ENCODE peak calls at places on chromosomes 7 and 10, in five cellular contexts. P, D, U, W and B are unnamed samples. For H3K4me1 and H3K36me3, the result is how much of the 10 kb centered on the place peaks cover.

GRCh38 chr7:5550831-5551230 is 127.2 kb upstream of the TNRC18 start:
- DNase-seq in P (no peak), D (no peak), U (no peak), W (no peak), B (no peak)

GRCh38 chr10:45052700-45053099 is 52.0 kb downstream of the ZNF22 start:
- DNase-seq in P (no peak), D (no peak), U (no peak), W (no peak), B (no peak)

GRCh38 chr10:121974535-121975294 is at the start of gene NSMCE4A:
- DNase-seq in P (peak), D (peak), U (peak), W (peak), B (peak)

GRCh38 chr10:119652361-119652760 is 1.2 kb downstream of the BAG3 start:
- DNase-seq in P (no peak), D (no peak), U (no peak), W (peak), B (peak)

GRCh38 chr10:77163670-77164348 is 473.8 kb downstream of the KCNMA1 start:
- DNase-seq in P (no peak), D (peak), U (no peak), W (peak), B (no peak)

GRCh38 chr10:97131702-97132101 is 54.1 kb downstream of the SLIT1 start:
- DNase-seq in P (no peak), D (no peak), U (no peak), W (no peak), B (no peak)

GRCh38 chr10:72243822-72244437 is 27.9 kb upstream of the ASCC1 start:
- DNase-seq in P (peak), D (peak), U (no peak), W (no peak), B (no peak)

GRCh38 chr10:124087672-124088634 is 5.4 kb downstream of the CHST15 start:
- DNase-seq in P (no peak), D (no peak), U (peak), W (no peak), B (no peak)

GRCh38 chr10:2900530-2900929 is 166.8 kb upstream of the PFKP start:
- DNase-seq in P (no peak), D (no peak), U (no peak), W (no peak), B (no peak)

GRCh38 chr7:77797734-77798393 is 370 bp downstream of the TMEM60 start:
- DNase-seq in P (no peak), D (no peak), U (no peak), W (no peak), B (no peak)

GRCh38 chr7:2527505-2528464 is 8.2 kb downstream of the LFNG start:
- DNase-seq in P (no peak), D (no peak), U (no peak), W (no peak), B (peak)

GRCh38 chr7:1716263-1717094 is 46.4 kb downstream of the ELFN1 start:
- DNase-seq in P (no peak), D (no peak), U (no peak), W (no peak), B (no peak)

GRCh38 chr7:159271795-159272194 is 127.1 kb upstream of the VIPR2 start:
- DNase-seq in P (no peak), D (no peak), U (no peak), W (no peak), B (no peak)
- H3K4me1 ChIP-seq in P (under half), D (under half), U (under half), W (under half), B (under half)

GRCh38 chr7:134778941-134779740 is at the start of gene CALD1:
- DNase-seq in P (peak), D (peak), U (peak), W (peak), B (no peak)

GRCh38 chr7:134780166-134780853 is 876 bp downstream of the CALD1 start:
- DNase-seq in P (no peak), D (no peak), U (no peak), W (no peak), B (no peak)

GRCh38 chr7:134782121-134782623 is 2.7 kb downstream of the CALD1 start:
- DNase-seq in P (no peak), D (no peak), U (no peak), W (no peak), B (no peak)

GRCh38 chr7:134779741-134780065 is 269 bp downstream of the CALD1 start:
- DNase-seq in P (no peak), D (peak), U (no peak), W (no peak), B (no peak)

GRCh38 chr7:134781171-134781570 is 1.7 kb downstream of the CALD1 start:
- DNase-seq in P (no peak), D (no peak), U (no peak), W (no peak), B (no peak)
- H3K27ac ChIP-seq in P (peak), D (peak), U (no peak), W (no peak), B (no peak)

DNA sequence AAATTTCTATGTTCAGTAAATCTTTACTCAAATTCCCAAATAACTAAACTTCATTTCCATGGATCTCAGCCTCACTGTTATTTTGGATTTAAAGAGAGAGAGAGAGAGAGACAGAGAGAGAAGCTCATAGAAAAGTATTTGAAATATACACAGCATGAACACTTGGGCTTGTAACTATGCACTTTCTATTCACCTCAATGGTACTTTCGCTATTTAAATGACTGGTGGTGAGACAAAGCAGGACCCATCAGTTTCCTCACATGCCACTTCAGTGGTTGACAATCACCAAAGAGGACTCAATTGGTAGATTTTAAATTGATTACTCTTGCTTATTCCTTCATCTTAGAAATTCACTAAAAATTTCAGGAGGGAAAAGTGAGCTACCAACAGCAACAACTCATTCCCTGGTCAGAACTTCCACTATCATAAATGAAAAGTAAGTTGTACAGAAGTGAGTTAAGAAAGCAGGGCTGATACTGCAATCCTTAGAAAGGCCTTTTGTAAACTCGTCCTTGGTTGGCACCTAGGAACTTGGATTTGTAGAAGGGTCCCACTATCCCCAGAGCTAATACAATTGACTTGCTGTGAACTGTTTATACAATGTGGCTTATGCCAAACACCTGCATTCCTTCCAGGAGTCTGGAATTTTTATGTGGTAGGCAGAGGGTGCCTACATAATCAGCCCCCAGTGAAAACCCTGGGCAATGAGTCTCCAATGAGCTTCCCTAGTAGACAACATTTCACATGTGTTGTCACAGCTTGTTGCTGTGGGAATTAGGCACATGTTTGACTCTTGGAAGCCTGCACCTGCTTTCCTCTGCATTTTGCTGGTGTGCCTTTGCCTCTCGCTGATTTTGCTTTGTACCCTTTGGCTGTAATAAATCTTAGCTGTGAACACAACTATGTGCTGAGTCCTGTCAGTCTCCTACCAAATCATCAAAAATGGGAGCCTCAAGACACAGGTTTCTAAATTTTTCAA is 10.8 kb downstream of the ERLIN1 start:
- DNase-seq in P (no peak), D (no peak), U (peak), W (no peak), B (no peak)
- H3K36me3 ChIP-seq in P (under half), D (under half), U (under half), W (half or more), B (under half)

GRCh38 chr7:13021566-13021965 is 334.1 kb downstream of the ARL4A start:
- DNase-seq in P (no peak), D (no peak), U (no peak), W (no peak), B (no peak)

GRCh38 chr7:13016036-13016581 is 328.7 kb downstream of the ARL4A start:
- DNase-seq in P (no peak), D (no peak), U (no peak), W (peak), B (no peak)

GRCh38 chr7:13016633-13017324 is 329.3 kb downstream of the ARL4A start:
- DNase-seq in P (no peak), D (no peak), U (no peak), W (peak), B (no peak)

GRCh38 chr7:13017881-13018280 is 330.4 kb downstream of the ARL4A start:
- DNase-seq in P (no peak), D (no peak), U (no peak), W (peak), B (no peak)

DNA sequence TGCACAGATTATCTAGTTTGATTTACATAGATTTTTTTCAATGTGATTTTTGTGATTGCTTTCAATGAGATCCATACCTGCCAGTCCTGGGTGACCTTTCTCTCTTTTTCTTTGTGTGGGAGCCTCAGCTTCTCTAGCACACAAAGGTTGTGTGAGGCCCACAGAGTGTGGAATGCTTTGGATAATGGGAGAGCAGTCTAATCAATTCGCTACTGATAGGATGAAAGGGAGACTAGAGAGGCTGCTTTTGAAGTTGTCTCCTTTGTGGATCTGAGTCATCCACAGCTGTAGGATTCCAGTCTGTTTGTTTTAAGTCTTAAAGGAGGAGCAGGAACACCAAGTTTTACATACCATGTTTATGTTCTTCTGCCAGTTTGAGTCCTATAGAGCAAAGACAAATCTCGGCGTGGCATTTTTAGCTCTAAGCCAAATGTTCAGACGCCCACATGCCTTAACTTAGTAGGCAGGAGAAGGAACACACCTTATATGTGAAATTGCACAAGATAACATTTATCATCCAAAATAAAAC is 330.0 kb downstream of the ARL4A start:
- DNase-seq in P (no peak), D (no peak), U (no peak), W (peak), B (no peak)
- H3K4me1 ChIP-seq in P (under half), D (under half), U (under half), W (under half), B (under half)